ENCODE peak calls at places on chromosome 1, in five cellular contexts. B, P, A, Z and X are unnamed samples.
A peak's percentile ranks its signal among the peaks of the same experiment; 100 is the strongest.

GRCh38 chr1:51642739-51643142 is 25.8 kb downstream of the OSBPL9 start:
- DNase-seq in B (no peak), P (no peak), A (no peak), Z (no peak), X (no peak)

GRCh38 chr1:41465741-41466140 is 18.7 kb downstream of the EDN2 start:
- DNase-seq in B (no peak), P (no peak), A (no peak), Z (no peak), X (no peak)

GRCh38 chr1:18783705-18784522 is 75.5 kb downstream of the TAS1R2 start:
- DNase-seq in B (no peak), P (no peak), A (no peak), Z (no peak), X (no peak)

GRCh38 chr1:72122099-72122893 is 160.0 kb downstream of the NEGR1 start:
- DNase-seq in B (no peak), P (no peak), A (no peak), Z (no peak), X (no peak)

GRCh38 chr1:192550922-192551534 is 24.5 kb upstream of the RGS1 start:
- DNase-seq in B (no peak), P (peak; percentile 55), A (no peak), Z (no peak), X (no peak)

GRCh38 chr1:52159033-52159789 is 17.3 kb downstream of the ZFYVE9 start:
- DNase-seq in B (no peak), P (no peak), A (peak; percentile 17), Z (no peak), X (no peak)

GRCh38 chr1:155910621-155911121 is 478 bp downstream of the RIT1 start:
- DNase-seq in B (peak; percentile 32), P (peak; percentile 38), A (peak; percentile 37), Z (no peak), X (no peak)

GRCh38 chr1:77044133-77044849 is 174.9 kb downstream of the PIGK start:
- DNase-seq in B (no peak), P (no peak), A (no peak), Z (no peak), X (no peak)

GRCh38 chr1:218711021-218711420 is 365.9 kb downstream of the TGFB2 start:
- DNase-seq in B (no peak), P (no peak), A (no peak), Z (no peak), X (no peak)